ENCODE peak calls at places on chromosome 10, in nine cellular contexts. K is stomach, M is ovary, E is IMR-90, H is gastrocnemius medialis, I is body of pancreas, N is uterus, C is suprapubic skin, T is prostate gland. B is an unnamed sample. For H3K36me3 and H3K27me3, the result is how much of the 10 kb centered on the place peaks cover.

GRCh38 chr10:44102726-44103255 is 282.1 kb downstream of the CXCL12 start:
- DNase-seq in K (no peak), M (no peak), E (no peak), H (no peak), I (no peak), N (no peak), C (no peak), T (no peak), B (no peak)

GRCh38 chr10:124605856-124606812 is 138.0 kb downstream of the FAM53B start:
- DNase-seq in K (no peak), M (no peak), E (no peak), H (no peak), I (no peak), N (no peak), C (no peak), T (no peak), B (no peak)

GRCh38 chr10:101289541-101289940 is 60.3 kb upstream of the LBX1 start:
- DNase-seq in K (no peak), M (no peak), E (no peak), H (no peak), I (no peak), N (no peak), C (no peak), T (no peak), B (no peak)

GRCh38 chr10:126110434-126110833 is 214.1 kb downstream of the FANK1 start:
- DNase-seq in K (no peak), M (no peak), E (peak), H (no peak), I (no peak), N (no peak), C (no peak), T (no peak), B (no peak)

GRCh38 chr10:110706690-110707098 is 62.6 kb downstream of the RBM20 start:
- DNase-seq in K (no peak), M (no peak), E (peak), H (no peak), I (no peak), N (no peak), C (no peak), T (no peak), B (no peak)

GRCh38 chr10:29828440-29828894 is 193.7 kb upstream of the SVIL start:
- DNase-seq in K (no peak), M (no peak), E (no peak), H (no peak), I (no peak), N (peak), C (no peak), T (no peak), B (no peak)

GRCh38 chr10:100993986-100994708 is 5.5 kb upstream of the LZTS2 start:
- DNase-seq in K (no peak), M (no peak), E (peak), H (no peak), I (no peak), N (no peak), C (no peak), T (no peak), B (no peak)

GRCh38 chr10:7123719-7124118 is 287.1 kb downstream of the SFMBT2 start:
- DNase-seq in K (no peak), M (no peak), E (no peak), H (no peak), I (no peak), N (no peak), C (no peak), T (no peak), B (no peak)

GRCh38 chr10:50520115-50520514 is 103.6 kb downstream of the SGMS1 start:
- DNase-seq in K (no peak), M (no peak), E (no peak), H (no peak), I (no peak), N (no peak), C (no peak), T (no peak), B (no peak)

GRCh38 chr10:30857803-30858202 is 173.9 kb downstream of the ZNF438 start:
- DNase-seq in K (no peak), M (peak), E (peak), H (peak), I (peak), N (peak), C (peak), T (no peak), B (no peak)

GRCh38 chr10:26799342-26799741 is 61.4 kb downstream of the ABI1 start:
- DNase-seq in K (no peak), M (no peak), E (no peak), H (no peak), I (peak), N (no peak), C (no peak), T (no peak), B (no peak)

GRCh38 chr10:89440262-89440661 is 25.9 kb downstream of the IFIT5 start:
- DNase-seq in K (no peak), M (no peak), E (no peak), H (no peak), I (no peak), N (no peak), C (no peak), T (no peak), B (peak)

GRCh38 chr10:112275512-112276245 is 7.5 kb upstream of the TECTB start:
- DNase-seq in K (no peak), M (no peak), E (no peak), H (no peak), I (no peak), N (no peak), C (no peak), T (no peak), B (no peak)

GRCh38 chr10:121615401-121615800 is 17.2 kb upstream of the FGFR2 start:
- DNase-seq in K (no peak), M (peak), E (no peak), H (no peak), I (no peak), N (peak), C (no peak), T (no peak), B (no peak)

GRCh38 chr10:110502851-110503301 is 5.2 kb downstream of the DUSP5 start:
- DNase-seq in K (no peak), M (peak), E (peak), H (peak), I (peak), N (peak), C (no peak), T (peak), B (peak)

GRCh38 chr10:49280001-49280408 is 19.0 kb upstream of the C10orf71 start:
- DNase-seq in K (peak), M (no peak), E (peak), H (no peak), I (peak), N (no peak), C (peak), T (no peak), B (no peak)

GRCh38 chr10:109529258-109529657 is 394.1 kb downstream of the XPNPEP1 start:
- DNase-seq in K (no peak), M (no peak), E (no peak), H (no peak), I (no peak), N (no peak), C (no peak), T (no peak), B (no peak)

GRCh38 chr10:75180592-75180991 is 30.0 kb upstream of the VDAC2 start:
- DNase-seq in K (no peak), M (no peak), E (peak), H (no peak), I (no peak), N (no peak), C (no peak), T (no peak), B (no peak)

GRCh38 chr10:84012831-84013458 is 126.4 kb upstream of the GHITM start:
- DNase-seq in K (no peak), M (no peak), E (no peak), H (no peak), I (no peak), N (no peak), C (no peak), T (no peak), B (no peak)

GRCh38 chr10:29853913-29854312 is 205.5 kb downstream of the JCAD start:
- DNase-seq in K (no peak), M (no peak), E (no peak), H (no peak), I (no peak), N (no peak), C (no peak), T (no peak), B (no peak)

GRCh38 chr10:104923501-104923900 is 282.4 kb downstream of the SORCS3 start:
- DNase-seq in K (no peak), M (no peak), E (no peak), H (no peak), I (no peak), N (no peak), C (no peak), T (no peak), B (no peak)

GRCh38 chr10:59773088-59773487 is 19.8 kb upstream of the MRLN start:
- DNase-seq in K (no peak), M (no peak), E (no peak), H (no peak), I (no peak), N (no peak), C (no peak), T (no peak), B (no peak)

GRCh38 chr10:5356479-5356763 is 8.3 kb upstream of the UCN3 start:
- DNase-seq in K (no peak), M (no peak), E (no peak), H (no peak), I (no peak), N (no peak), C (no peak), T (no peak), B (no peak)

GRCh38 chr10:43854042-43854441 is 205.4 kb upstream of the ZNF32 start:
- DNase-seq in K (no peak), M (peak), E (peak), H (no peak), I (no peak), N (no peak), C (peak), T (no peak), B (no peak)

GRCh38 chr10:128870830-128871597 is 596.0 kb upstream of the MGMT start:
- DNase-seq in K (no peak), M (no peak), E (no peak), H (no peak), I (no peak), N (no peak), C (no peak), T (no peak), B (no peak)

GRCh38 chr10:10902951-10903350 is 114.7 kb upstream of the CELF2 start:
- DNase-seq in K (no peak), M (no peak), E (peak), H (no peak), I (no peak), N (no peak), C (no peak), T (no peak), B (no peak)

GRCh38 chr10:97234403-97234802 is 48.6 kb upstream of the SLIT1 start:
- DNase-seq in K (no peak), M (no peak), E (peak), H (no peak), I (peak), N (no peak), C (no peak), T (no peak), B (no peak)

GRCh38 chr10:105139363-105139762 is 498.3 kb downstream of the SORCS3 start:
- DNase-seq in K (no peak), M (no peak), E (no peak), H (no peak), I (peak), N (no peak), C (no peak), T (no peak), B (no peak)

GRCh38 chr10:921471-922414 is 9.8 kb downstream of the LARP4B start:
- DNase-seq in K (no peak), M (no peak), E (peak), H (no peak), I (no peak), N (no peak), C (no peak), T (no peak), B (no peak)

GRCh38 chr10:114304017-114304565 is 65.0 kb downstream of the VWA2 start:
- DNase-seq in K (peak), M (peak), E (peak), H (peak), I (peak), N (peak), C (no peak), T (peak), B (no peak)

DNA sequence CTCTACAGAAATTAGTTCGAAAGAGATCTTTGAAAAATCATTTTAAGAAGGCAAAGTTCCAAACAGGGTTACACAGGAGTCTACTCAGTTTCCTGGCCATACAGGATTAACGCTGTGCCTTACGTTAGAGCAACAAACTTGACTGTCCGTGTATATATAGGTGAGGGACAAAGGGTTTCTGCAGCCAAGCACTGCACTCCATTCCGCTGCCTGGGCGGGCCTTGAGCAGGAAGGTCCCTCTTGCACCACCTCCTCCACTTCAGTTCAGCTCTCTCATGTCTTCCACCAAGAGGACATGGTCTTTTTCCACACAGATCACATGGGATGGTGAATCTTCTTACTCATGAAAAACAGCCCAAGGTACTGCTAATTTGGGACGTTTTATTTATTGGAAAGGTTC is 43.2 kb downstream of the MCMBP start:
- DNase-seq in K (no peak), M (no peak), E (no peak), H (no peak), I (no peak), N (no peak), C (no peak), T (no peak), B (no peak)
- TF ChIP-seq POLR2A in K (no peak), M (no peak), E (no peak), H (no peak), I (no peak), N (no peak), C (no peak), T (no peak), B (no peak)

GRCh38 chr10:133400624-133401424 is 6.9 kb downstream of the MTG1 start:
- DNase-seq in K (peak), M (no peak), E (no peak), H (peak), I (no peak), N (no peak), C (no peak), T (no peak), B (no peak)

GRCh38 chr10:133401981-133402725 is 8.2 kb downstream of the MTG1 start:
- DNase-seq in K (peak), M (no peak), E (no peak), H (no peak), I (no peak), N (no peak), C (no peak), T (no peak), B (no peak)

GRCh38 chr10:133397938-133398337 is 4.0 kb downstream of the MTG1 start:
- DNase-seq in K (no peak), M (no peak), E (peak), H (no peak), I (no peak), N (no peak), C (no peak), T (no peak), B (peak)

GRCh38 chr10:133401500-133401899 is 7.5 kb downstream of the MTG1 start:
- DNase-seq in K (peak), M (no peak), E (no peak), H (peak), I (no peak), N (no peak), C (peak), T (no peak), B (no peak)

DNA sequence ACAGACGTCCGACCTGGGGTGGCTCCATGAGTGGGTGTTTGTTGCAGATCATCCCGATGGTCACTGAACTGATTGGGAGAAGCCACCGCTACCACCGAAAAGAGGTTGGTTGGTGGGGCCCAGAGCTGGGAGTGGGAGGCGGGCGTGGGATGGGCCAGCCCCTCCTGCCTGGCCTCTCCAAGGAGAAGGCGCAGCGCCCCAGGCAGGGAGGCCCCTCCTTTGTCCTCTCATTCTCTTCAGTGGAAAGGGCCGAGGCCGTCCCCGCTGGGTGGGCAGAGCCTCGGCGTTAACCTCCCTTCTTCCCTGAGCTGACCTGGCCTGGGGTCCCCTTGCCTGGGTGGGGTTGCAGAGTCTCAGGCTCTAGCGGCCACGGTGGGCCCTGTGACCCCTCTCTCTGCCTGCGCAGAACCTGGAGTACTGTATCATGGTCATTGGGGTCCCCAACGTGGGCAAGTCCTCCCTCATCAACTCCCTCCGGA is 5.2 kb downstream of the MTG1 start:
- DNase-seq in K (peak), M (no peak), E (no peak), H (no peak), I (no peak), N (no peak), C (no peak), T (no peak), B (peak)
- H3K36me3 ChIP-seq in K (half or more), M (under half), E (half or more), H (half or more), I (under half), N (under half), C (half or more), T (under half), B (under half)

DNA sequence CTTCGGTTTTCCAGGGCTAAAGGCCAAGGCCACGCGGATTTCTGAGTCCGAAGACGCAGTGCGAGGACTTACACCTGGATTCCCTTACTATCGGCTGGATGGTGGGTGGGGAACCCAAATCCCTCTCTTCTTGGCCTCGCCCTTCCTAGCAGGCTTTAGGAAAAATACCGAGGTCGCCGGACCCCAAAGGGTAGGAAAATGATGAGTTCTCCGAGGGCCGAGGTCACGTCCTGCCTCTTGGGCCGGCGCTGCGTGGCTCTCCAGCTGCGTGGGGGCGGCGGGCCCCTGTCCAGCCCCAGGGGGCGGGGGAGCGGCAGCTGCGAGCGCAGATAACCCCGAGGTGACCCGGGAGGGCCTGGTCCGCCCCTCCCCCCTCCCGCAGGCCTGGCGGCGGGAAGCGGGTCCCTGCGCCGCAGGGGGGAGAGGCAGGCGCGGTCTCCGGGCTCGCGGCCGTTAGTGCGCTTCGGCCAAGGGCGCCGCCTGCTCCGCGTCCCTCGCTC is 805 bp upstream of the HMX3 start:
- DNase-seq in K (no peak), M (no peak), E (no peak), H (no peak), I (no peak), N (no peak), C (no peak), T (no peak), B (no peak)
- H3K27me3 ChIP-seq in K (half or more), M (under half), E (half or more), H (half or more), I (under half), N (half or more), C (half or more), T (half or more), B (half or more)

GRCh38 chr10:70479626-70480253 is 1.2 kb downstream of the PALD1 start:
- DNase-seq in K (no peak), M (no peak), E (no peak), H (peak), I (no peak), N (no peak), C (no peak), T (no peak), B (no peak)

GRCh38 chr10:70479161-70479531 is 579 bp downstream of the PALD1 start:
- DNase-seq in K (no peak), M (no peak), E (no peak), H (no peak), I (no peak), N (no peak), C (no peak), T (no peak), B (no peak)

GRCh38 chr10:70480254-70480861 is 1.8 kb downstream of the PALD1 start:
- DNase-seq in K (no peak), M (no peak), E (no peak), H (no peak), I (peak), N (no peak), C (no peak), T (no peak), B (no peak)

GRCh38 chr10:70477661-70478162 is 855 bp upstream of the PALD1 start:
- DNase-seq in K (no peak), M (peak), E (peak), H (no peak), I (peak), N (peak), C (no peak), T (no peak), B (no peak)

GRCh38 chr10:70478191-70479160 is at the start of gene PALD1:
- DNase-seq in K (peak), M (peak), E (no peak), H (peak), I (peak), N (peak), C (no peak), T (peak), B (peak)
- TF ChIP-seq POLR2A in K (no peak), M (peak), E (no peak), H (peak), I (no peak), N (no peak), C (no peak), T (no peak), B (peak)

DNA sequence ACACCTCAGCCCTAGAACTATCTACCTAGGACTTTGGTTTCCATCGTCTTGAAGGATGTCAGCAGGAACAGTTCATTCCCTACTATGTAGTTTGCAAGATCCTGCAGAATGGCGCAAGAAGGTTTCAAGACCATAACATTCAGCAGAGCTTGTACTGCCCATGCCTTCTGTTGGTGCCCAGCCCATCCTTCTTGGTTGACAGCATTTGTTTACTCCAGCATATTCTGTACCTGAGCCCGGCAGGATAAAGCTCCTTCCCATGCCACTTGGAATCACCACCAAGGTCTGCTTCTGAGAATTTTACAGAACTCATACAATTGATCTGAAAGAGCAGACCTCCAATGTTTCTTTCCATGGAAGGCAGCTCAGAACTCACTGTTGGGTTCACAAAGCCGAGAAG is 150.8 kb downstream of the ARID5B start:
- DNase-seq in K (no peak), M (no peak), E (no peak), H (peak), I (no peak), N (no peak), C (no peak), T (no peak), B (no peak)
- H3K36me3 ChIP-seq in K (under half), M (under half), E (half or more), H (half or more), I (under half), N (under half), C (under half), T (under half), B (under half)

GRCh38 chr10:61447127-61447526 is 6.1 kb downstream of the TMEM26 start:
- DNase-seq in K (no peak), M (no peak), E (peak), H (no peak), I (no peak), N (no peak), C (no peak), T (no peak), B (no peak)
- H3K27me3 ChIP-seq in K (under half), M (under half), E (under half), H (under half), I (under half), N (under half), C (under half), T (under half), B (under half)

GRCh38 chr10:68697106-68697505 is 23.9 kb upstream of the CCAR1 start:
- DNase-seq in K (no peak), M (no peak), E (no peak), H (no peak), I (no peak), N (no peak), C (no peak), T (no peak), B (no peak)

GRCh38 chr10:68705548-68705947 is 15.5 kb upstream of the CCAR1 start:
- DNase-seq in K (no peak), M (no peak), E (no peak), H (no peak), I (no peak), N (no peak), C (no peak), T (no peak), B (no peak)

GRCh38 chr10:68696018-68696417 is 25.0 kb upstream of the CCAR1 start:
- DNase-seq in K (no peak), M (no peak), E (peak), H (no peak), I (no peak), N (no peak), C (no peak), T (no peak), B (no peak)

GRCh38 chr10:68700193-68700592 is 20.8 kb upstream of the CCAR1 start:
- DNase-seq in K (no peak), M (no peak), E (no peak), H (no peak), I (no peak), N (no peak), C (no peak), T (no peak), B (no peak)
- TF ChIP-seq POLR2A in K (no peak), M (no peak), E (no peak), H (no peak), I (no peak), N (no peak), C (no peak), T (no peak), B (no peak)

B was measured in right lobe of liver.